ENCODE peak calls at places on chromosomes 11 and 22, in four cellular contexts. M is iPS DF 19.7, G is HuH-7, U is astrocyte of the spinal cord. Q is an unnamed sample.

GRCh38 chr11:76288166-76288978 is 82.1 kb upstream of the WNT11 start:
- DNase-seq in M (no peak), G (no peak), U (peak), Q (no peak)

GRCh38 chr11:128508785-128509518 is 78.4 kb downstream of the ETS1 start:
- DNase-seq in M (no peak), G (no peak), U (peak), Q (no peak)

GRCh38 chr22:36613958-36614357 is 85.0 kb upstream of the EIF3D start:
- DNase-seq in M (no peak), G (no peak), U (no peak), Q (no peak)

GRCh38 chr11:10674440-10674855 is 19.1 kb downstream of the IRAG1 start:
- DNase-seq in M (no peak), G (no peak), U (no peak), Q (no peak)

GRCh38 chr22:17471901-17472566 is 91.3 kb upstream of the SLC25A18 start:
- DNase-seq in M (no peak), G (no peak), U (no peak), Q (no peak)

GRCh38 chr22:46604306-46604690 is 15.9 kb upstream of the GRAMD4 start:
- DNase-seq in M (no peak), G (no peak), U (no peak), Q (no peak)

GRCh38 chr11:12778506-12778905 is 104.3 kb downstream of the TEAD1 start:
- DNase-seq in M (no peak), G (no peak), U (no peak), Q (no peak)

GRCh38 chr22:46662226-46662625 is 42.0 kb downstream of the GRAMD4 start:
- DNase-seq in M (no peak), G (no peak), U (no peak), Q (no peak)

GRCh38 chr11:18364495-18365047 is 29.8 kb upstream of the LDHA start:
- DNase-seq in M (no peak), G (no peak), U (no peak), Q (no peak)

GRCh38 chr11:9506489-9507343 is 45.9 kb downstream of the ZNF143 start:
- DNase-seq in M (peak), G (peak), U (peak), Q (peak)

GRCh38 chr11:101583180-101584128 is at the start of gene TRPC6:
- DNase-seq in M (peak), G (peak), U (peak), Q (no peak)

GRCh38 chr11:89293966-89294679 is 116.4 kb downstream of the TYR start:
- DNase-seq in M (no peak), G (no peak), U (peak), Q (no peak)

GRCh38 chr22:48663297-48663696 is 1164.4 kb downstream of the BRD1 start:
- DNase-seq in M (no peak), G (no peak), U (no peak), Q (no peak)

GRCh38 chr22:23179381-23180294 is 671 bp upstream of the BCR start:
- DNase-seq in M (no peak), G (peak), U (no peak), Q (no peak)

GRCh38 chr11:89491141-89491690 is at the start of gene NOX4:
- DNase-seq in M (peak), G (peak), U (peak), Q (no peak)

GRCh38 chr11:44016129-44016528 is 31.7 kb upstream of the ACCSL start:
- DNase-seq in M (no peak), G (no peak), U (peak), Q (no peak)

GRCh38 chr22:50531546-50532352 is 1.9 kb upstream of the TYMP start:
- DNase-seq in M (no peak), G (peak), U (peak), Q (no peak)

GRCh38 chr22:39016592-39016991 is 2.5 kb downstream of the APOBEC3C start:
- DNase-seq in M (no peak), G (no peak), U (no peak), Q (no peak)

GRCh38 chr22:24510694-24511625 is 15.8 kb downstream of the UPB1 start:
- DNase-seq in M (no peak), G (no peak), U (peak), Q (no peak)

GRCh38 chr11:72787262-72788104 is 6.4 kb downstream of the STARD10 start:
- DNase-seq in M (peak), G (peak), U (no peak), Q (no peak)

GRCh38 chr22:37708580-37709444 is 12.0 kb downstream of the TRIOBP start:
- DNase-seq in M (no peak), G (no peak), U (no peak), Q (no peak)

GRCh38 chr11:14308114-14308896 is 50.7 kb downstream of the RRAS2 start:
- DNase-seq in M (no peak), G (peak), U (peak), Q (no peak)

GRCh38 chr11:28296426-28296825 is 188.2 kb downstream of the METTL15 start:
- DNase-seq in M (no peak), G (no peak), U (no peak), Q (no peak)

GRCh38 chr22:28030442-28030841 is 111.4 kb upstream of the PITPNB start:
- DNase-seq in M (no peak), G (no peak), U (no peak), Q (no peak)

GRCh38 chr11:63635762-63636465 is 21.7 kb upstream of the PLAAT3 start:
- DNase-seq in M (peak), G (peak), U (peak), Q (no peak)

GRCh38 chr11:128689946-128690745 is 3.7 kb upstream of the FLI1 start:
- DNase-seq in M (no peak), G (no peak), U (peak), Q (no peak)

Q was measured in esophagus muscularis mucosa.